ENCODE peak calls at places on chromosome 14, in ten cellular contexts. One of them, this sample, is unnamed.

GRCh38 chr14:77708749-77709148 is 846 bp downstream of the SLIRP start:
- DNase-seq in WTC11: no peak
- DNase-seq in fibroblast of lung: no peak
- DNase-seq in stimulated activated CD4-positive, alpha-beta T cell treated with anti-CD3 and anti-CD28 coated beads, Interleukin-2, amount 100 ng/mL, for 4 hours: no peak
- DNase-seq in SK-N-DZ: no peak
- DNase-seq in NCI-H1417: no peak
- DNase-seq in EL: no peak
- DNase-seq in aorta: no peak
- DNase-seq in EH: no peak
- DNase-seq in ureter: no peak
- DNase-seq in this sample: peak

GRCh38 chr14:93115920-93116675 is at the start of gene ITPK1:
- DNase-seq in WTC11: peak
- DNase-seq in fibroblast of lung: peak
- DNase-seq in stimulated activated CD4-positive, alpha-beta T cell treated with anti-CD3 and anti-CD28 coated beads, Interleukin-2, amount 100 ng/mL, for 4 hours: peak
- DNase-seq in SK-N-DZ: peak
- DNase-seq in NCI-H1417: peak
- DNase-seq in EL: peak
- DNase-seq in aorta: peak
- DNase-seq in EH: peak
- DNase-seq in ureter: peak
- DNase-seq in this sample: peak

GRCh38 chr14:81400852-81401251 is 728 bp upstream of the STON2 start:
- DNase-seq in WTC11: no peak
- DNase-seq in fibroblast of lung: peak
- DNase-seq in stimulated activated CD4-positive, alpha-beta T cell treated with anti-CD3 and anti-CD28 coated beads, Interleukin-2, amount 100 ng/mL, for 4 hours: no peak
- DNase-seq in SK-N-DZ: no peak
- DNase-seq in NCI-H1417: peak
- DNase-seq in EL: peak
- DNase-seq in aorta: peak
- DNase-seq in EH: peak
- DNase-seq in ureter: peak
- DNase-seq in this sample: no peak

GRCh38 chr14:66595394-66595793 is 87.4 kb downstream of the GPHN start:
- DNase-seq in WTC11: no peak
- DNase-seq in fibroblast of lung: no peak
- DNase-seq in stimulated activated CD4-positive, alpha-beta T cell treated with anti-CD3 and anti-CD28 coated beads, Interleukin-2, amount 100 ng/mL, for 4 hours: no peak
- DNase-seq in SK-N-DZ: no peak
- DNase-seq in NCI-H1417: no peak
- DNase-seq in EL: no peak
- DNase-seq in aorta: no peak
- DNase-seq in EH: no peak
- DNase-seq in ureter: no peak
- DNase-seq in this sample: no peak

GRCh38 chr14:94025720-94026119 is 420 bp upstream of the OTUB2 start:
- DNase-seq in WTC11: no peak
- DNase-seq in fibroblast of lung: no peak
- DNase-seq in stimulated activated CD4-positive, alpha-beta T cell treated with anti-CD3 and anti-CD28 coated beads, Interleukin-2, amount 100 ng/mL, for 4 hours: no peak
- DNase-seq in SK-N-DZ: no peak
- DNase-seq in NCI-H1417: no peak
- DNase-seq in EL: peak
- DNase-seq in aorta: no peak
- DNase-seq in EH: no peak
- DNase-seq in ureter: no peak
- DNase-seq in this sample: no peak

GRCh38 chr14:48584031-48584430 is 908.6 kb upstream of the MDGA2 start:
- DNase-seq in WTC11: no peak
- DNase-seq in fibroblast of lung: peak
- DNase-seq in stimulated activated CD4-positive, alpha-beta T cell treated with anti-CD3 and anti-CD28 coated beads, Interleukin-2, amount 100 ng/mL, for 4 hours: no peak
- DNase-seq in SK-N-DZ: no peak
- DNase-seq in NCI-H1417: no peak
- DNase-seq in EL: no peak
- DNase-seq in aorta: no peak
- DNase-seq in EH: no peak
- DNase-seq in ureter: no peak
- DNase-seq in this sample: no peak

GRCh38 chr14:100019156-100019882 is 45.9 kb upstream of the EVL start:
- DNase-seq in WTC11: no peak
- DNase-seq in fibroblast of lung: peak
- DNase-seq in stimulated activated CD4-positive, alpha-beta T cell treated with anti-CD3 and anti-CD28 coated beads, Interleukin-2, amount 100 ng/mL, for 4 hours: no peak
- DNase-seq in SK-N-DZ: peak
- DNase-seq in NCI-H1417: peak
- DNase-seq in EL: no peak
- DNase-seq in aorta: no peak
- DNase-seq in EH: no peak
- DNase-seq in ureter: no peak
- DNase-seq in this sample: peak

GRCh38 chr14:77645520-77646230 is 29.2 kb upstream of the SPTLC2 start:
- DNase-seq in WTC11: no peak
- DNase-seq in fibroblast of lung: no peak
- DNase-seq in stimulated activated CD4-positive, alpha-beta T cell treated with anti-CD3 and anti-CD28 coated beads, Interleukin-2, amount 100 ng/mL, for 4 hours: no peak
- DNase-seq in SK-N-DZ: no peak
- DNase-seq in NCI-H1417: no peak
- DNase-seq in EL: no peak
- DNase-seq in aorta: no peak
- DNase-seq in EH: no peak
- DNase-seq in ureter: no peak
- DNase-seq in this sample: no peak

GRCh38 chr14:81509838-81510452 is 23.7 kb downstream of the SEL1L start:
- DNase-seq in WTC11: no peak
- DNase-seq in fibroblast of lung: no peak
- DNase-seq in stimulated activated CD4-positive, alpha-beta T cell treated with anti-CD3 and anti-CD28 coated beads, Interleukin-2, amount 100 ng/mL, for 4 hours: no peak
- DNase-seq in SK-N-DZ: peak
- DNase-seq in NCI-H1417: no peak
- DNase-seq in EL: no peak
- DNase-seq in aorta: no peak
- DNase-seq in EH: no peak
- DNase-seq in ureter: no peak
- DNase-seq in this sample: peak

GRCh38 chr14:55530464-55530863 is 49.5 kb upstream of the KTN1 start:
- DNase-seq in WTC11: no peak
- DNase-seq in fibroblast of lung: no peak
- DNase-seq in stimulated activated CD4-positive, alpha-beta T cell treated with anti-CD3 and anti-CD28 coated beads, Interleukin-2, amount 100 ng/mL, for 4 hours: no peak
- DNase-seq in SK-N-DZ: no peak
- DNase-seq in NCI-H1417: no peak
- DNase-seq in EL: no peak
- DNase-seq in aorta: no peak
- DNase-seq in EH: no peak
- DNase-seq in ureter: no peak
- DNase-seq in this sample: no peak

GRCh38 chr14:44620106-44621019 is 113.3 kb upstream of the FSCB start:
- DNase-seq in WTC11: no peak
- DNase-seq in fibroblast of lung: no peak
- DNase-seq in stimulated activated CD4-positive, alpha-beta T cell treated with anti-CD3 and anti-CD28 coated beads, Interleukin-2, amount 100 ng/mL, for 4 hours: no peak
- DNase-seq in SK-N-DZ: no peak
- DNase-seq in NCI-H1417: no peak
- DNase-seq in EL: no peak
- DNase-seq in aorta: no peak
- DNase-seq in EH: no peak
- DNase-seq in ureter: no peak
- DNase-seq in this sample: no peak

GRCh38 chr14:98685725-98686124 is 586.3 kb downstream of the BCL11B start:
- DNase-seq in WTC11: no peak
- DNase-seq in fibroblast of lung: no peak
- DNase-seq in stimulated activated CD4-positive, alpha-beta T cell treated with anti-CD3 and anti-CD28 coated beads, Interleukin-2, amount 100 ng/mL, for 4 hours: no peak
- DNase-seq in SK-N-DZ: no peak
- DNase-seq in NCI-H1417: no peak
- DNase-seq in EL: no peak
- DNase-seq in aorta: no peak
- DNase-seq in EH: no peak
- DNase-seq in ureter: no peak
- DNase-seq in this sample: no peak

GRCh38 chr14:59687663-59688062 is 111.1 kb upstream of the CCDC175 start:
- DNase-seq in WTC11: no peak
- DNase-seq in fibroblast of lung: no peak
- DNase-seq in stimulated activated CD4-positive, alpha-beta T cell treated with anti-CD3 and anti-CD28 coated beads, Interleukin-2, amount 100 ng/mL, for 4 hours: no peak
- DNase-seq in SK-N-DZ: no peak
- DNase-seq in NCI-H1417: no peak
- DNase-seq in EL: no peak
- DNase-seq in aorta: no peak
- DNase-seq in EH: no peak
- DNase-seq in ureter: no peak
- DNase-seq in this sample: no peak

GRCh38 chr14:93906341-93907329 is 20.5 kb upstream of the FAM181A start:
- DNase-seq in WTC11: peak
- DNase-seq in fibroblast of lung: peak
- DNase-seq in stimulated activated CD4-positive, alpha-beta T cell treated with anti-CD3 and anti-CD28 coated beads, Interleukin-2, amount 100 ng/mL, for 4 hours: peak
- DNase-seq in SK-N-DZ: peak
- DNase-seq in NCI-H1417: peak
- DNase-seq in EL: peak
- DNase-seq in aorta: peak
- DNase-seq in EH: peak
- DNase-seq in ureter: peak
- DNase-seq in this sample: peak

GRCh38 chr14:104872469-104873341 is 7.6 kb downstream of the CEP170B start:
- DNase-seq in WTC11: peak
- DNase-seq in fibroblast of lung: peak
- DNase-seq in stimulated activated CD4-positive, alpha-beta T cell treated with anti-CD3 and anti-CD28 coated beads, Interleukin-2, amount 100 ng/mL, for 4 hours: no peak
- DNase-seq in SK-N-DZ: no peak
- DNase-seq in NCI-H1417: no peak
- DNase-seq in EL: peak
- DNase-seq in aorta: no peak
- DNase-seq in EH: peak
- DNase-seq in ureter: no peak
- DNase-seq in this sample: no peak

GRCh38 chr14:101897326-101897725 is 67.0 kb upstream of the DYNC1H1 start:
- DNase-seq in WTC11: no peak
- DNase-seq in fibroblast of lung: no peak
- DNase-seq in stimulated activated CD4-positive, alpha-beta T cell treated with anti-CD3 and anti-CD28 coated beads, Interleukin-2, amount 100 ng/mL, for 4 hours: no peak
- DNase-seq in SK-N-DZ: no peak
- DNase-seq in NCI-H1417: no peak
- DNase-seq in EL: no peak
- DNase-seq in aorta: no peak
- DNase-seq in EH: no peak
- DNase-seq in ureter: no peak
- DNase-seq in this sample: no peak

GRCh38 chr14:101473045-101473729 is 88.1 kb upstream of the DIO3 start:
- DNase-seq in WTC11: no peak
- DNase-seq in fibroblast of lung: no peak
- DNase-seq in stimulated activated CD4-positive, alpha-beta T cell treated with anti-CD3 and anti-CD28 coated beads, Interleukin-2, amount 100 ng/mL, for 4 hours: no peak
- DNase-seq in SK-N-DZ: no peak
- DNase-seq in NCI-H1417: no peak
- DNase-seq in EL: no peak
- DNase-seq in aorta: no peak
- DNase-seq in EH: no peak
- DNase-seq in ureter: peak
- DNase-seq in this sample: no peak

GRCh38 chr14:70907996-70908917 is 998 bp downstream of the PCNX1 start:
- DNase-seq in WTC11: peak
- DNase-seq in fibroblast of lung: peak
- DNase-seq in stimulated activated CD4-positive, alpha-beta T cell treated with anti-CD3 and anti-CD28 coated beads, Interleukin-2, amount 100 ng/mL, for 4 hours: peak
- DNase-seq in SK-N-DZ: peak
- DNase-seq in NCI-H1417: peak
- DNase-seq in EL: peak
- DNase-seq in aorta: peak
- DNase-seq in EH: peak
- DNase-seq in ureter: peak
- DNase-seq in this sample: peak

GRCh38 chr14:36767603-36768281 is 106.1 kb downstream of the PAX9 start:
- DNase-seq in WTC11: no peak
- DNase-seq in fibroblast of lung: no peak
- DNase-seq in stimulated activated CD4-positive, alpha-beta T cell treated with anti-CD3 and anti-CD28 coated beads, Interleukin-2, amount 100 ng/mL, for 4 hours: no peak
- DNase-seq in SK-N-DZ: no peak
- DNase-seq in NCI-H1417: peak
- DNase-seq in EL: no peak
- DNase-seq in aorta: no peak
- DNase-seq in EH: no peak
- DNase-seq in ureter: no peak
- DNase-seq in this sample: no peak

GRCh38 chr14:75273272-75274044 is 5.2 kb upstream of the FOS start:
- DNase-seq in WTC11: no peak
- DNase-seq in fibroblast of lung: peak
- DNase-seq in stimulated activated CD4-positive, alpha-beta T cell treated with anti-CD3 and anti-CD28 coated beads, Interleukin-2, amount 100 ng/mL, for 4 hours: no peak
- DNase-seq in SK-N-DZ: no peak
- DNase-seq in NCI-H1417: no peak
- DNase-seq in EL: peak
- DNase-seq in aorta: no peak
- DNase-seq in EH: peak
- DNase-seq in ureter: no peak
- DNase-seq in this sample: no peak

GRCh38 chr14:23513005-23513412 is 38.6 kb downstream of the ZFHX2 start:
- DNase-seq in WTC11: no peak
- DNase-seq in fibroblast of lung: no peak
- DNase-seq in stimulated activated CD4-positive, alpha-beta T cell treated with anti-CD3 and anti-CD28 coated beads, Interleukin-2, amount 100 ng/mL, for 4 hours: no peak
- DNase-seq in SK-N-DZ: no peak
- DNase-seq in NCI-H1417: peak
- DNase-seq in EL: no peak
- DNase-seq in aorta: no peak
- DNase-seq in EH: no peak
- DNase-seq in ureter: no peak
- DNase-seq in this sample: no peak

GRCh38 chr14:32354716-32355115 is 25.6 kb downstream of the AKAP6 start:
- DNase-seq in WTC11: no peak
- DNase-seq in fibroblast of lung: no peak
- DNase-seq in stimulated activated CD4-positive, alpha-beta T cell treated with anti-CD3 and anti-CD28 coated beads, Interleukin-2, amount 100 ng/mL, for 4 hours: no peak
- DNase-seq in SK-N-DZ: no peak
- DNase-seq in NCI-H1417: peak
- DNase-seq in EL: no peak
- DNase-seq in aorta: no peak
- DNase-seq in EH: no peak
- DNase-seq in ureter: no peak
- DNase-seq in this sample: no peak

GRCh38 chr14:73814158-73814557 is 37.5 kb upstream of the PTGR2 start:
- DNase-seq in WTC11: no peak
- DNase-seq in fibroblast of lung: no peak
- DNase-seq in stimulated activated CD4-positive, alpha-beta T cell treated with anti-CD3 and anti-CD28 coated beads, Interleukin-2, amount 100 ng/mL, for 4 hours: no peak
- DNase-seq in SK-N-DZ: no peak
- DNase-seq in NCI-H1417: no peak
- DNase-seq in EL: no peak
- DNase-seq in aorta: no peak
- DNase-seq in EH: no peak
- DNase-seq in ureter: no peak
- DNase-seq in this sample: no peak

GRCh38 chr14:92563359-92563758 is 49.8 kb downstream of the RIN3 start:
- DNase-seq in WTC11: no peak
- DNase-seq in fibroblast of lung: peak
- DNase-seq in stimulated activated CD4-positive, alpha-beta T cell treated with anti-CD3 and anti-CD28 coated beads, Interleukin-2, amount 100 ng/mL, for 4 hours: no peak
- DNase-seq in SK-N-DZ: no peak
- DNase-seq in NCI-H1417: no peak
- DNase-seq in EL: no peak
- DNase-seq in aorta: no peak
- DNase-seq in EH: peak
- DNase-seq in ureter: no peak
- DNase-seq in this sample: no peak

GRCh38 chr14:50027797-50028196 is 88.6 kb downstream of the VCPKMT start:
- DNase-seq in WTC11: no peak
- DNase-seq in fibroblast of lung: no peak
- DNase-seq in stimulated activated CD4-positive, alpha-beta T cell treated with anti-CD3 and anti-CD28 coated beads, Interleukin-2, amount 100 ng/mL, for 4 hours: no peak
- DNase-seq in SK-N-DZ: no peak
- DNase-seq in NCI-H1417: no peak
- DNase-seq in EL: no peak
- DNase-seq in aorta: no peak
- DNase-seq in EH: no peak
- DNase-seq in ureter: no peak
- DNase-seq in this sample: no peak

GRCh38 chr14:69303086-69303485 is 43.1 kb downstream of the GALNT16 start:
- DNase-seq in WTC11: no peak
- DNase-seq in fibroblast of lung: no peak
- DNase-seq in stimulated activated CD4-positive, alpha-beta T cell treated with anti-CD3 and anti-CD28 coated beads, Interleukin-2, amount 100 ng/mL, for 4 hours: no peak
- DNase-seq in SK-N-DZ: no peak
- DNase-seq in NCI-H1417: no peak
- DNase-seq in EL: no peak
- DNase-seq in aorta: peak
- DNase-seq in EH: no peak
- DNase-seq in ureter: no peak
- DNase-seq in this sample: no peak

GRCh38 chr14:72256055-72256454 is 323.8 kb downstream of the RGS6 start:
- DNase-seq in WTC11: no peak
- DNase-seq in fibroblast of lung: no peak
- DNase-seq in stimulated activated CD4-positive, alpha-beta T cell treated with anti-CD3 and anti-CD28 coated beads, Interleukin-2, amount 100 ng/mL, for 4 hours: no peak
- DNase-seq in SK-N-DZ: no peak
- DNase-seq in NCI-H1417: no peak
- DNase-seq in EL: peak
- DNase-seq in aorta: no peak
- DNase-seq in EH: no peak
- DNase-seq in ureter: no peak
- DNase-seq in this sample: no peak

GRCh38 chr14:20376071-20376588 is 32.7 kb downstream of the PARP2 start:
- DNase-seq in WTC11: no peak
- DNase-seq in fibroblast of lung: no peak
- DNase-seq in stimulated activated CD4-positive, alpha-beta T cell treated with anti-CD3 and anti-CD28 coated beads, Interleukin-2, amount 100 ng/mL, for 4 hours: no peak
- DNase-seq in SK-N-DZ: no peak
- DNase-seq in NCI-H1417: no peak
- DNase-seq in EL: no peak
- DNase-seq in aorta: no peak
- DNase-seq in EH: no peak
- DNase-seq in ureter: no peak
- DNase-seq in this sample: no peak